ENCODE peak calls at places on chromosomes 3 and 15, in four cellular contexts. One of them, this sample, is unnamed.

GRCh38 chr3:156837130-156837529 is 11.0 kb downstream of the LEKR1 start:
- DNase-seq in H9: no peak
- DNase-seq in IMR-90: peak; percentile 70
- DNase-seq in Panc1: no peak
- DNase-seq in this sample: no peak

GRCh38 chr3:17632401-17633100 is 109.9 kb downstream of the TBC1D5 start:
- DNase-seq in H9: no peak
- DNase-seq in IMR-90: peak; percentile 83
- DNase-seq in Panc1: no peak
- DNase-seq in this sample: no peak

GRCh38 chr3:55645406-55645805 is 158.3 kb upstream of the WNT5A start:
- DNase-seq in H9: no peak
- DNase-seq in Panc1: no peak
- DNase-seq in IMR-90: no peak
- DNase-seq in this sample: no peak

GRCh38 chr3:161700998-161701397 is 204.4 kb downstream of the OTOL1 start:
- DNase-seq in Panc1: no peak
- DNase-seq in IMR-90: no peak
- DNase-seq in H9: peak; percentile 42
- DNase-seq in this sample: no peak

GRCh38 chr15:50764331-50765201 is 940 bp downstream of the SPPL2A start:
- DNase-seq in Panc1: no peak
- DNase-seq in IMR-90: peak; percentile 27
- DNase-seq in H9: no peak
- DNase-seq in this sample: no peak

GRCh38 chr15:82850731-82851130 is 41.3 kb downstream of the WHAMM start:
- DNase-seq in H9: peak; percentile 22
- DNase-seq in IMR-90: no peak
- DNase-seq in Panc1: no peak
- DNase-seq in this sample: no peak

GRCh38 chr3:194575484-194576210 is 57.6 kb downstream of the TMEM44 start:
- DNase-seq in H9: peak; percentile 54
- DNase-seq in IMR-90: peak; percentile 64
- DNase-seq in Panc1: no peak
- DNase-seq in this sample: peak; percentile 81

GRCh38 chr15:43370310-43370974 is 401 bp downstream of the ZSCAN29 start:
- DNase-seq in IMR-90: peak; percentile 47
- DNase-seq in H9: peak; percentile 44
- DNase-seq in Panc1: no peak
- DNase-seq in this sample: peak; percentile 63

GRCh38 chr15:79872358-79873017 is 24.3 kb downstream of the MTHFS start:
- DNase-seq in Panc1: no peak
- DNase-seq in H9: peak; percentile 39
- DNase-seq in IMR-90: peak; percentile 43
- DNase-seq in this sample: no peak

GRCh38 chr3:17372811-17373210 is 369.6 kb downstream of the TBC1D5 start:
- DNase-seq in Panc1: no peak
- DNase-seq in H9: no peak
- DNase-seq in IMR-90: peak; percentile 48
- DNase-seq in this sample: no peak

GRCh38 chr3:101026244-101026643 is 33.0 kb upstream of the ABI3BP start:
- DNase-seq in H9: no peak
- DNase-seq in IMR-90: no peak
- DNase-seq in Panc1: no peak
- DNase-seq in this sample: no peak

GRCh38 chr3:177493091-177493490 is 295.8 kb upstream of the TBL1XR1 start:
- DNase-seq in H9: no peak
- DNase-seq in Panc1: no peak
- DNase-seq in IMR-90: no peak
- DNase-seq in this sample: no peak

GRCh38 chr3:87982421-87982820 is 76.4 kb downstream of the CGGBP1 start:
- DNase-seq in IMR-90: no peak
- DNase-seq in H9: no peak
- DNase-seq in Panc1: no peak
- DNase-seq in this sample: no peak

GRCh38 chr3:4740397-4741105 is 238.7 kb upstream of the BHLHE40 start:
- DNase-seq in Panc1: no peak
- DNase-seq in H9: no peak
- DNase-seq in IMR-90: no peak
- DNase-seq in this sample: no peak

GRCh38 chr15:39580117-39580629 is 706 bp upstream of the THBS1 start:
- DNase-seq in H9: peak; percentile 91
- DNase-seq in IMR-90: peak; percentile 98
- DNase-seq in Panc1: peak; percentile 28
- DNase-seq in this sample: peak; percentile 76

GRCh38 chr3:48623851-48624547 is 2.4 kb upstream of the TMEM89 start:
- DNase-seq in H9: no peak
- DNase-seq in Panc1: no peak
- DNase-seq in IMR-90: no peak
- DNase-seq in this sample: no peak

GRCh38 chr3:12444582-12445468 is 39.5 kb upstream of the TSEN2 start:
- DNase-seq in Panc1: peak; percentile 12
- DNase-seq in IMR-90: no peak
- DNase-seq in H9: peak; percentile 43
- DNase-seq in this sample: no peak

GRCh38 chr3:10602769-10603768 is 97.7 kb upstream of the ATP2B2 start:
- DNase-seq in IMR-90: no peak
- DNase-seq in Panc1: no peak
- DNase-seq in H9: no peak
- DNase-seq in this sample: no peak

GRCh38 chr3:184334470-184335158 is 2.8 kb upstream of the FAM131A start:
- DNase-seq in H9: no peak
- DNase-seq in Panc1: peak; percentile 87
- DNase-seq in IMR-90: peak; percentile 86
- DNase-seq in this sample: no peak

GRCh38 chr3:47846186-47846879 is 43.4 kb downstream of the DHX30 start:
- DNase-seq in H9: no peak
- DNase-seq in Panc1: no peak
- DNase-seq in IMR-90: no peak
- DNase-seq in this sample: no peak

GRCh38 chr15:77031376-77032050 is 36.6 kb downstream of the PSTPIP1 start:
- DNase-seq in Panc1: no peak
- DNase-seq in H9: peak; percentile 28
- DNase-seq in IMR-90: peak; percentile 44
- DNase-seq in this sample: peak; percentile 6

GRCh38 chr3:140341817-140342403 is 336.0 kb upstream of the TRIM42 start:
- DNase-seq in IMR-90: no peak
- DNase-seq in H9: peak; percentile 74
- DNase-seq in Panc1: no peak
- DNase-seq in this sample: no peak

GRCh38 chr3:196274585-196274984 is 12.9 kb downstream of the PCYT1A start:
- DNase-seq in H9: no peak
- DNase-seq in Panc1: no peak
- DNase-seq in IMR-90: peak; percentile 19
- DNase-seq in this sample: no peak

GRCh38 chr3:138180375-138181029 is 5.8 kb upstream of the DBR1 start:
- DNase-seq in Panc1: no peak
- DNase-seq in IMR-90: peak; percentile 47
- DNase-seq in H9: no peak
- DNase-seq in this sample: no peak

DNA sequence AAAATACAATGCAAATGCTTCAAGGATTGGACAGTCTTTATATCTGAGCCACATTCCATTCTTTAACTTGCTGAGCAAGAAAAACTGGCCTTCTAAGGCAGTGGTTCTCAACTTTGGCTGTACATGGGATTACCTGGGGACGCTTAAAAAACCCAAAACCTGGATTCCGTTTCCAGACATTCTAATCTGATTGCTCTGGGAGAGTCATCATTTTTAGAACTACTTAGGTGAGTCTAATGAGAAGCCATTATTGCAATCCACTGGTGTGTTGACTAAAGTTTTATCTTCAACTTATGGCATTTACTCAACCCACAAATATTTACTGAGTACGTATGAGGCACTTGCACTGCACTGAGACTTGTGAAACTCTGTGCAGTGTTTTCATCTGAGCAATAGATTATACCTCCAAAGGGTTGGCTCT is 195.7 kb upstream of the ATP11B start:
- DNase-seq in IMR-90: no peak
- DNase-seq in Panc1: no peak
- DNase-seq in H9: no peak
- DNase-seq in this sample: no peak
- H3K4me1 ChIP-seq in IMR-90: no peaks in the 10 kb centered on the region
- H3K4me1 ChIP-seq in Panc1: no peaks in the 10 kb centered on the region
- H3K4me1 ChIP-seq in H9: no peaks in the 10 kb centered on the region
- H3K4me1 ChIP-seq in this sample: no peaks in the 10 kb centered on the region

GRCh38 chr3:129492691-129493090 is 35.7 kb upstream of the RHO start:
- DNase-seq in H9: no peak
- DNase-seq in IMR-90: no peak
- DNase-seq in Panc1: no peak
- DNase-seq in this sample: no peak

GRCh38 chr3:129491794-129492193 is 36.6 kb upstream of the RHO start:
- DNase-seq in H9: no peak
- DNase-seq in Panc1: no peak
- DNase-seq in IMR-90: peak; percentile 85
- DNase-seq in this sample: no peak

GRCh38 chr3:129490273-129490675 is 38.2 kb upstream of the RHO start:
- DNase-seq in H9: peak; percentile 90
- DNase-seq in IMR-90: peak; percentile 97
- DNase-seq in Panc1: peak; percentile 82
- DNase-seq in this sample: peak; percentile 83

GRCh38 chr3:129487183-129487867 is 41.1 kb upstream of the RHO start:
- DNase-seq in IMR-90: no peak
- DNase-seq in H9: no peak
- DNase-seq in Panc1: no peak
- DNase-seq in this sample: no peak

GRCh38 chr3:129493206-129493605 is 35.2 kb upstream of the RHO start:
- DNase-seq in H9: no peak
- DNase-seq in Panc1: no peak
- DNase-seq in IMR-90: no peak
- DNase-seq in this sample: no peak
- H3K27ac ChIP-seq in H9: no peak overlapping the region
- H3K27ac ChIP-seq in Panc1: no peak overlapping the region
- H3K27ac ChIP-seq in IMR-90: peak overlapping the region; percentile 5
- H3K27ac ChIP-seq in this sample: no peak overlapping the region

GRCh38 chr3:150723946-150724345 is 20.2 kb upstream of the ERICH6 start:
- DNase-seq in IMR-90: no peak
- DNase-seq in Panc1: no peak
- DNase-seq in H9: no peak
- DNase-seq in this sample: no peak
- H3K4me1 ChIP-seq in IMR-90: no peaks in the 10 kb centered on the region
- H3K4me1 ChIP-seq in Panc1: no peaks in the 10 kb centered on the region
- H3K4me1 ChIP-seq in H9: no peaks in the 10 kb centered on the region
- H3K4me1 ChIP-seq in this sample: no peaks in the 10 kb centered on the region

GRCh38 chr15:41896566-41896965 is 2.7 kb upstream of the SPTBN5 start:
- DNase-seq in Panc1: no peak
- DNase-seq in H9: no peak
- DNase-seq in IMR-90: no peak
- DNase-seq in this sample: no peak
- H3K27ac ChIP-seq in Panc1: no peak overlapping the region
- H3K27ac ChIP-seq in H9: no peak overlapping the region
- H3K27ac ChIP-seq in IMR-90: no peak overlapping the region
- H3K27ac ChIP-seq in this sample: no peak overlapping the region

GRCh38 chr3:46359748-46360509 is 6.0 kb downstream of the CCR2 start:
- DNase-seq in H9: no peak
- DNase-seq in IMR-90: peak; percentile 21
- DNase-seq in Panc1: no peak
- DNase-seq in this sample: no peak

GRCh38 chr3:46354984-46355383 is 1.1 kb downstream of the CCR2 start:
- DNase-seq in H9: no peak
- DNase-seq in IMR-90: no peak
- DNase-seq in Panc1: no peak
- DNase-seq in this sample: no peak

GRCh38 chr3:46354478-46354877 is 567 bp downstream of the CCR2 start:
- DNase-seq in IMR-90: no peak
- DNase-seq in Panc1: no peak
- DNase-seq in H9: no peak
- DNase-seq in this sample: no peak

GRCh38 chr3:46358466-46358865 is 4.6 kb downstream of the CCR2 start:
- DNase-seq in IMR-90: no peak
- DNase-seq in Panc1: no peak
- DNase-seq in H9: no peak
- DNase-seq in this sample: no peak

DNA sequence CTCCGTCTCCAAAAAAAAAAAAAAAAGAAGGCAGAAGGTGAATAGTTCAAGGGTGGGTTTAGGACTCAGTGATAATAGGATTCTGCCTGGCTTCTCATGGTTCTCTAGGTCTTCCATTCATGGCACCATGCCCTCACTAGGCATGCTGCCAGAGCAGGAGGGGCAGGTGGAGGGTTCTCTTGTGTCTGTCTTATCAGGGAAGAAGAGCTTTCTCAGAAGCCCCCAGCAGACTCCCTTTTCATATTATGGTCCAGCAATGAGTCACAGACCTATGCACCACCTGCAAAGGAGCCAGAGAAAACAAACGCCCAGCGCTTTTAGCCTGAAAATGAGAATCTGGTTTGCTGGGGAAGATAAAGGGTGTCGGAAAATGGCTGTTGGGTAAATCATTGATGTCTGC is 3.0 kb downstream of the CCR2 start:
- DNase-seq in IMR-90: no peak
- DNase-seq in H9: no peak
- DNase-seq in Panc1: no peak
- DNase-seq in this sample: no peak
- H3K4me1 ChIP-seq in IMR-90: no peaks in the 10 kb centered on the region
- H3K4me1 ChIP-seq in H9: no peaks in the 10 kb centered on the region
- H3K4me1 ChIP-seq in Panc1: no peaks in the 10 kb centered on the region
- H3K4me1 ChIP-seq in this sample: no peaks in the 10 kb centered on the region

DNA sequence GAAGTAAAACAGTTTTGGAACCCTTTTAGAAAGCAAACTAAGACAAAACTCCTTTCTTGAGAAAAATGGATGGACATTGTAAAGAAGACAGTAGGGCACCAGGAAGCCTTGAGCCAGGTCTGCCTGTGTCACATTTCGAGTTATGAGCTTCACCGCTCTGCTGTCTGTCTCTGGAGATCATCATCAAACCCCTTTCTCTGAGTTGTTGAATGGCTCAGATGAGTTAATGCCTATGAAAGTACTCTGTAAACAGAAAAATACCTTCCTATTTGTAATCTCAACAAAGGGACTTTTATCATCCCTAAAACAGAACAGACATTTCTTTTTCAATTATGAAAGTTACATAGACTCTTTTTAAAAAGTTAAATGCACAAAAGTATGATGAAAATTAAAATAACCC is 145.8 kb downstream of the LPP start:
- DNase-seq in IMR-90: no peak
- DNase-seq in H9: no peak
- DNase-seq in Panc1: no peak
- DNase-seq in this sample: no peak
- H3K27ac ChIP-seq in IMR-90: no peak overlapping the region
- H3K27ac ChIP-seq in H9: no peak overlapping the region
- H3K27ac ChIP-seq in Panc1: peak overlapping the region; percentile 5
- H3K27ac ChIP-seq in this sample: peak overlapping the region; percentile 87

DNA sequence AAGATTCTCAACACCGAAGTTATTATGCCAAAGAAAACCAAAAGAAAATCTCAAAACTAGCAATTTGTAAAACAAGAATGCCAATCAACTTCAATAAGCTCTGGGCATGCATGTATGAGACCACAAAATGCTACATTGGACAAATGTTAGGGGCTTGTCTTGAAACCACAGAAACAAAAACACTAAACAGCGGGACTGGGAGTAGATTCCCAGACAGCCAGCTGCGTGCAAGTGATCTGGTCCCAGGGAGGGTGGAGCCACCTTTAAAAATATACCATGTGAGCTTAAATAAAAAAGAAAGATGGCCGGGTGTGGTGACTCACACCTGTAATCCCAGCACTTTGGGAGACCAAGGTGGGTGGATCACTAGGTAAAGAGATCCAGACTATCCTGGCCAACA is 163.6 kb upstream of the PRICKLE2 start:
- DNase-seq in Panc1: no peak
- DNase-seq in IMR-90: no peak
- DNase-seq in H9: no peak
- DNase-seq in this sample: no peak
- H3K4me1 ChIP-seq in Panc1: no peaks in the 10 kb centered on the region
- H3K4me1 ChIP-seq in IMR-90: peaks cover 2% of the 10 kb centered on the region
- H3K4me1 ChIP-seq in H9: no peaks in the 10 kb centered on the region
- H3K4me1 ChIP-seq in this sample: no peaks in the 10 kb centered on the region

This sample was measured in ascending aorta.